ENCODE peak calls at places on chromosomes 6 and 20, in seven cellular contexts. T is cardiac muscle cell; Q is skeletal muscle cell; I is HCT116; P is CD8-positive, alpha-beta memory T cell; U is aorta; B is NT2/D1. L is an unnamed sample.

GRCh38 chr6:28747083-28747630 is 176.6 kb downstream of the TRIM27 start:
- DNase-seq in T (no peak), Q (no peak), I (no peak), P (no peak), U (no peak), B (no peak), L (no peak)

GRCh38 chr6:18115356-18115755 is 7.1 kb downstream of the NHLRC1 start:
- DNase-seq in T (no peak), Q (no peak), I (no peak), P (no peak), U (no peak), B (no peak), L (no peak)

GRCh38 chr6:4413073-4413472 is 277.7 kb upstream of the ECI2 start:
- DNase-seq in T (no peak), Q (peak; percentile 58), I (no peak), P (no peak), U (no peak), B (no peak), L (no peak)

GRCh38 chr20:49323622-49324238 is 45.9 kb upstream of the ZNFX1 start:
- DNase-seq in T (peak; percentile 26), Q (peak; percentile 7), I (peak; percentile 34), P (no peak), U (no peak), B (no peak), L (peak; percentile 28)

GRCh38 chr6:14964486-14964885 is 281.4 kb upstream of the JARID2 start:
- DNase-seq in T (no peak), Q (no peak), I (no peak), P (no peak), U (no peak), B (no peak), L (no peak)

GRCh38 chr20:23350855-23351838 is 556 bp downstream of the NXT1 start:
- DNase-seq in T (peak; percentile 73), Q (no peak), I (peak; percentile 47), P (peak; percentile 50), U (peak; percentile 82), B (no peak), L (peak; percentile 57)

GRCh38 chr6:138187156-138187555 is 25.4 kb downstream of the ARFGEF3 start:
- DNase-seq in T (no peak), Q (no peak), I (no peak), P (no peak), U (no peak), B (no peak), L (no peak)

GRCh38 chr20:4898845-4899244 is 102.5 kb downstream of the SLC23A2 start:
- DNase-seq in T (no peak), Q (no peak), I (no peak), P (no peak), U (no peak), B (no peak), L (no peak)

GRCh38 chr20:62740286-62741141 is 31.9 kb downstream of the NTSR1 start:
- DNase-seq in T (no peak), Q (peak; percentile 62), I (peak; percentile 97), P (peak; percentile 70), U (peak; percentile 68), B (no peak), L (peak; percentile 61)

GRCh38 chr6:99606670-99607415 is at the start of gene PRDM13:
- DNase-seq in T (no peak), Q (no peak), I (no peak), P (no peak), U (no peak), B (no peak), L (no peak)

GRCh38 chr6:157597461-157598312 is 216.7 kb downstream of the ZDHHC14 start:
- DNase-seq in T (peak; percentile 46), Q (no peak), I (peak; percentile 24), P (peak; percentile 20), U (peak; percentile 82), B (no peak), L (peak; percentile 62)

GRCh38 chr6:133817460-133818047 is 71.4 kb upstream of the TCF21 start:
- DNase-seq in T (no peak), Q (no peak), I (peak; percentile 8), P (peak; percentile 5), U (no peak), B (peak; percentile 28), L (no peak)

GRCh38 chr20:50304883-50305635 is 114.4 kb downstream of the CEBPB start:
- DNase-seq in T (no peak), Q (peak; percentile 97), I (no peak), P (no peak), U (peak; percentile 92), B (no peak), L (no peak)

GRCh38 chr20:22341508-22341907 is 242.9 kb downstream of the FOXA2 start:
- DNase-seq in T (no peak), Q (peak; percentile 13), I (peak; percentile 23), P (no peak), U (no peak), B (no peak), L (peak; percentile 52)

GRCh38 chr20:34479627-34480026 is 36.6 kb upstream of the DYNLRB1 start:
- DNase-seq in T (no peak), Q (no peak), I (no peak), P (no peak), U (no peak), B (no peak), L (no peak)

GRCh38 chr6:81816387-81816786 is 63.9 kb upstream of the TENT5A start:
- DNase-seq in T (no peak), Q (no peak), I (no peak), P (no peak), U (no peak), B (no peak), L (no peak)

GRCh38 chr6:20126789-20127653 is 85.2 kb downstream of the MBOAT1 start:
- DNase-seq in T (peak; percentile 89), Q (peak; percentile 7), I (peak; percentile 35), P (peak; percentile 35), U (peak; percentile 90), B (peak; percentile 32), L (peak; percentile 61)

GRCh38 chr6:354631-355280 is 36.8 kb upstream of the IRF4 start:
- DNase-seq in T (no peak), Q (no peak), I (no peak), P (no peak), U (no peak), B (no peak), L (no peak)

DNA sequence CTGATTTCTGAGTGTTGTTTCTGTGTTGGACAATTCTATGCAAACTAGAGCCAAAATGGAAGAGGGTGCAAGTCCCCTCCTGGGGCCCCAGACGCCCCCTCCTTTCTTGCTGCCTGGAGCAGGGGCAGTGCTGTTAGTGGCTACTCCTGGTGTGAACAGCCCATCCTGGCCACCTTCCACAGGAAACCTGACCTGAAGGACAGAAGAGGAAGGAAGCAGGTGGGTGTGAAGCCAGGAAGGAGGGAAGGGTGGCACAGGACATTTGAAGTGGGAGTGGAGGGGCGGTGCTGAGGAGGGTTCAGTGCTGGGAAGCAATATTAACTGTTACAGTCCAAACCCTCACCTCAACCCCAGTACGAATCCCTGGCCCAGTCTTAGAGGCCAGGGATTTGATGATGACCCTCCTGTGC is 725 bp downstream of the PRICKLE4 start:
- DNase-seq in T (no peak), Q (no peak), I (no peak), P (no peak), U (no peak), B (no peak), L (no peak)
- H3K4me3 ChIP-seq in T (peak overlapping the region; percentile 68), Q (no peak overlapping the region), I (peak overlapping the region; percentile 67), P (peak overlapping the region; percentile 8), U (no peak overlapping the region), B (peak overlapping the region; percentile 58), L (no peak overlapping the region)

DNA sequence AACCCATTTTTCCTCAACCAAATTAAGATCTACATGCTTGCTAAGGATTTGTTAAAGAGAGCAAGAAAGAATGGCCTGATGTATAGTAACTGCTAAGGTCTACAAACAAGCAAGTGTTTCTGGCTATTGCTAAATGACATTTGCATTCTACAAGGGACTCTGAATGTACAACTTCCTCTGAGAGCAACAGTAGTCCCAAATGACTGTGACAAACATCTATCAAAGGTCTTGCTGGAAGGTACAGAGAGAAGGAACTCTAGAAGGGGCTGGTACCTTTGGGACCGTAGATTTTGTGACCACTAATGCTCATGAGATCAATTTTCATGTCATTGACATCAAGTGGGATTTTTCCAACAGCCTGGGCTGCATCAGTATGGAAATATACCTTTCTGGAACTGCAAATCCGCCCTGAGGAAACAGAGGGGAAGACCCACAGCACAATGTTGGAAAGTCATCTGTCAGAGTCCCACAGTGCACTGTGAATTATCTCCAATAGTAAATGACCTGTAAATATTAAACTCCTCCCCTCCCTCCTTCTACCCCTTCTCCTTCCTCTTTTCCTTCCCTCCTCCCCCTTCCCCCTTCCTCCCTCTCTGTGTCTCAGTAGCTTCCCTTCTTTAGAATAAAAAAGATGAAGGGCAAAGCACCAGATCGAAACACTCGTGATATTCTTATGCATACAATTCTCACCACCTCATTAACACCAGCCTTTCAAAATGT is 15.9 kb upstream of the CPNE1 start:
- DNase-seq in T (no peak), Q (no peak), I (no peak), P (no peak), U (no peak), B (no peak), L (no peak)
- H3K4me3 ChIP-seq in T (no peak overlapping the region), Q (no peak overlapping the region), I (no peak overlapping the region), P (no peak overlapping the region), U (no peak overlapping the region), B (no peak overlapping the region), L (no peak overlapping the region)

GRCh38 chr6:43715056-43715788 is 27.6 kb upstream of the MRPS18A start:
- DNase-seq in T (no peak), Q (no peak), I (no peak), P (no peak), U (peak; percentile 20), B (no peak), L (no peak)

GRCh38 chr6:43716099-43716498 is 28.5 kb upstream of the MRPS18A start:
- DNase-seq in T (no peak), Q (no peak), I (no peak), P (no peak), U (peak; percentile 79), B (no peak), L (no peak)

GRCh38 chr6:43714311-43715055 is 26.9 kb upstream of the MRPS18A start:
- DNase-seq in T (no peak), Q (no peak), I (no peak), P (no peak), U (peak; percentile 73), B (no peak), L (no peak)

GRCh38 chr6:43712590-43712989 is 25.0 kb upstream of the MRPS18A start:
- DNase-seq in T (no peak), Q (no peak), I (no peak), P (no peak), U (peak; percentile 13), B (no peak), L (no peak)

DNA sequence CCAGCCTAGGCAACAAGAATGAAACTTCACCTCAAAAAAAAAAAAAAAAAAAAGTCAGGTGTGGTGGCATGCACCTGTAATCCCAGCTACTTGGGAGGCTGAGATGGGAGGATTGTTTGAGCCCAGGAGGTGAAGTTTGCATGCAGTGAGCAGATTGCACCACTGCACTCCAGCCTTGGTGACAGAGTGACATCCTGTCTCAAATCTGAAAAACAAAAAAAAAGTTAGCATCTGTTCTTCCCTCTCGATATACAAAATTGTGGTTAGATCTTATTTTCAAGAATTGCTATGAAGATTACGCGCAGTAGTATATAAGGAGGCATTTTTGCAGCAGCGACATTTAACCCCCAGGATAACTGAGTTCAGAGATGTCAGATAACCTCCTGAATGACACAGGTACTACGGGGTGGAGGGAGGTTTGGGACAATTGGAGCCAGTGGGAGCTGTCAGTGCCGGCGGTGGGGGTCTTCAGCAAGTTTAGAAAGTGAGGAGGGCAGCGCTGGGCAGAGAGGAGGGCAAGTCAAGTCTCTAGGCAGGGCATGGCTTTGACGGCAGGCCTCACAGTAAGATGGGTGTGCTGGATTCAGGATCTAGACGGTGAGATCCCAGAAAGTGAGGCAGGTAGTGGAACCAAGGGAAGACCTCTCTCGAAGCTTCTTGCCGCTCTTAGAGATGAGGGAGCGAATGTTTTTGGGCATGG is 26.2 kb upstream of the MRPS18A start:
- DNase-seq in T (no peak), Q (no peak), I (no peak), P (no peak), U (peak; percentile 57), B (no peak), L (no peak)
- H3K4me3 ChIP-seq in T (no peak overlapping the region), Q (no peak overlapping the region), I (no peak overlapping the region), P (no peak overlapping the region), U (no peak overlapping the region), B (no peak overlapping the region), L (no peak overlapping the region)

GRCh38 chr6:132391391-132392291 is 9.6 kb downstream of the MOXD1 start:
- DNase-seq in T (no peak), Q (peak; percentile 81), I (no peak), P (no peak), U (no peak), B (no peak), L (peak; percentile 73)
- H3K4me3 ChIP-seq in T (no peak overlapping the region), Q (peak overlapping the region; percentile 12), I (no peak overlapping the region), P (no peak overlapping the region), U (no peak overlapping the region), B (no peak overlapping the region), L (no peak overlapping the region)

L was measured in SJSA1.